ENCODE peak calls at places on chromosomes 3 and 15, in six cellular contexts. T is fibroblast of mammary gland; Y is activated CD8-positive, alpha-beta T cell treated with anti-CD3 and anti-CD28 coated beads for 36 hours; L is AG09319; R is astrocyte of the cerebellum; U is endothelial cell. S is an unnamed sample.

GRCh38 chr3:152688313-152688712 is 146.6 kb upstream of the P2RY1 start:
- DNase-seq in R (no peak), T (no peak), L (no peak), U (no peak), Y (no peak), S (no peak)

GRCh38 chr3:23959147-23959900 is 14.2 kb downstream of the NR1D2 start:
- DNase-seq in Y (peak), L (peak), T (peak), U (no peak), R (peak), S (no peak)

GRCh38 chr15:78350058-78350457 is 9.9 kb downstream of the CRABP1 start:
- DNase-seq in U (no peak), R (no peak), L (no peak), Y (no peak), T (no peak), S (no peak)

GRCh38 chr3:124097362-124098120 is 105.6 kb upstream of the ROPN1 start:
- DNase-seq in T (no peak), Y (no peak), R (no peak), L (no peak), U (no peak), S (no peak)

GRCh38 chr3:61610316-61610715 is 48.9 kb downstream of the PTPRG start:
- DNase-seq in R (no peak), U (no peak), Y (no peak), T (no peak), L (no peak), S (no peak)

GRCh38 chr15:70632981-70633380 is 130.4 kb downstream of the UACA start:
- DNase-seq in Y (no peak), U (no peak), L (no peak), R (no peak), T (no peak), S (no peak)

GRCh38 chr3:25831578-25831977 is 41.7 kb downstream of the OXSM start:
- DNase-seq in L (no peak), Y (no peak), T (peak), R (peak), U (peak), S (no peak)

GRCh38 chr15:81338422-81339007 is 14.6 kb upstream of the STARD5 start:
- DNase-seq in T (peak), U (no peak), Y (no peak), R (peak), L (peak), S (no peak)

GRCh38 chr15:101535170-101535902 is 45.8 kb upstream of the PCSK6 start:
- DNase-seq in L (no peak), T (no peak), R (no peak), Y (no peak), U (no peak), S (no peak)

GRCh38 chr3:65401359-65401810 is 637.3 kb downstream of the MAGI1 start:
- DNase-seq in Y (no peak), U (no peak), L (no peak), R (no peak), T (no peak), S (no peak)

GRCh38 chr15:93141373-93141790 is 52.4 kb upstream of the RGMA start:
- DNase-seq in T (no peak), L (no peak), Y (peak), R (no peak), U (no peak), S (no peak)

GRCh38 chr3:120568624-120569023 is 27.5 kb upstream of the NDUFB4 start:
- DNase-seq in Y (no peak), U (no peak), R (no peak), L (no peak), T (no peak), S (no peak)

GRCh38 chr15:39142500-39142899 is 438.4 kb upstream of the THBS1 start:
- DNase-seq in U (no peak), R (no peak), Y (peak), T (no peak), L (no peak), S (no peak)

GRCh38 chr3:64900220-64900619 is 212.4 kb upstream of the ADAMTS9 start:
- DNase-seq in T (no peak), U (no peak), R (no peak), Y (no peak), L (no peak), S (no peak)

GRCh38 chr3:128076783-128077624 is 24.8 kb downstream of the SEC61A1 start:
- DNase-seq in Y (peak), U (peak), L (no peak), R (no peak), T (no peak), S (peak)

GRCh38 chr3:13521309-13521708 is 27.6 kb upstream of the FBLN2 start:
- DNase-seq in Y (no peak), R (no peak), L (no peak), T (no peak), U (no peak), S (no peak)

GRCh38 chr3:122014741-122015140 is 7.3 kb downstream of the ILDR1 start:
- DNase-seq in R (no peak), T (no peak), Y (peak), L (no peak), U (no peak), S (peak)

GRCh38 chr3:58260261-58260731 is 22.7 kb downstream of the ABHD6 start:
- DNase-seq in U (no peak), L (no peak), R (peak), T (peak), Y (peak), S (no peak)

GRCh38 chr3:31300802-31301443 is 231.8 kb upstream of the STT3B start:
- DNase-seq in L (no peak), Y (no peak), R (no peak), U (no peak), T (peak), S (no peak)

DNA sequence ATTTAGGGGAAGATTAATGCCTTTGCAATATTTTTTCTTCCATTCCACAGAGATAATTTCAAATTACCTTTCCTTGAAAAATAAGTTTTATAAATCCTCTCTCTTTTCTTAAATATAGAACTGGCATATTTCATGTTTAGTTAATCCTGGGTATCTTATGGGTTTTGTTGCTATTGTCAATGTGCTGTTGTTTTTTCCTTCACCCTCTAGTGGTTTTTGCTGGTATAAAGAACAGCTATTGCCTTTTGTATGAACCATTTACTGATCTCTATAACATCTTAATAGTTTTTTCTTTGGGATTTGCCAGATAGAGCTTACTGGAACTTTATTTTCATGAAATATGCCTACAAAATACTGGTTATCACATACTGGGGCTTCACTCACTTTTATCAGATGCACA is 359.6 kb upstream of the DPPA4 start:
- DNase-seq in R (no peak), U (no peak), Y (no peak), L (no peak), T (no peak), S (no peak)
- TF ChIP-seq CTCF in R (no peak), U (peak), Y (no peak), L (no peak), T (peak), S (no peak)

GRCh38 chr3:53195066-53195450 is 34.0 kb downstream of the PRKCD start:
- DNase-seq in L (no peak), Y (no peak), T (no peak), U (no peak), R (no peak), S (no peak)

GRCh38 chr3:53192608-53193007 is 31.6 kb downstream of the PRKCD start:
- DNase-seq in Y (no peak), L (no peak), T (no peak), R (no peak), U (no peak), S (peak)

GRCh38 chr3:53191836-53192480 is 30.9 kb downstream of the PRKCD start:
- DNase-seq in U (no peak), Y (no peak), L (no peak), R (no peak), T (no peak), S (no peak)

GRCh38 chr3:53194218-53195065 is 33.4 kb downstream of the PRKCD start:
- DNase-seq in U (peak), T (peak), L (no peak), Y (no peak), R (peak), S (no peak)

DNA sequence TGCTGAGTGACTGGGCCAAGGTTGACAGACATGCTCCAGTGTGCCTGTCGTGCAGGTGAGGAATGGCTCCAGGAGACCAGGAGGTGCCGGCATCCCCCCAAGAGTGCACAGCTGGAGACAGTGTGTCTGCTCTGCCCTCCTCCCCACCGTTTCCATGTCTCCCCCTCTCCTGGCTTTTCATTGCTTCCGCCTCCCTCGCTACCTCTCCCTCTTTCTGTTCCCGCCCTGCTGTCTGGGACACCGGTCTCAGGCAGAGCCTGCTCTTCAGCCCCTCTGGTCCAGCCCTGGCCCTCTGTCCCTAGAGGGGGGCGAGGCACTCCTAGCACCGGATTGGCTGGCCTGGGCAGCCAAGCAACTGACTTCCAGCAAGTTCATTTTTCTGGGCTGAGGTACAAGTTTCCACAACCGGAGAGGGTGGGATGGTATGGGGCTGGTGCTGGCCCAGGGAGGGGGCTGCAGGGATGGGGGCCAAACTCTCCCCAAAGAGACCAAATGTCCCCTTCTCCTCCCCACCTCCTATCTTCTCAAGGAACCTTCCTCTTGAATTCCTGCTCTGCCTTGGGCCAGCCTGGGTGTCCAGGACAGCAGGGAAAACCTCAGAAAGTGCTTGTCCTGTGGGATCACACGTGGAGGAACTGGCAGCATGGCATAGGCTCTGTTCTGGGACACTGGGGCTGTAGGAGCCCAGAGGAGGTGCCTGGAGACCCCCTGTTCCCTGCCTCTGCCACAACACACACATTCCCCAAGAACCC is 32.6 kb downstream of the PRKCD start:
- DNase-seq in L (no peak), T (no peak), Y (no peak), U (no peak), R (no peak), S (no peak)
- TF ChIP-seq CTCF in L (no peak), T (no peak), Y (no peak), U (no peak), R (no peak), S (no peak)

GRCh38 chr15:26867199-26868007 is 541 bp downstream of the GABRA5 start:
- DNase-seq in U (peak), T (no peak), R (no peak), Y (no peak), L (no peak), S (no peak)
- TF ChIP-seq CTCF in U (no peak), T (no peak), R (no peak), Y (no peak), L (no peak), S (no peak)

DNA sequence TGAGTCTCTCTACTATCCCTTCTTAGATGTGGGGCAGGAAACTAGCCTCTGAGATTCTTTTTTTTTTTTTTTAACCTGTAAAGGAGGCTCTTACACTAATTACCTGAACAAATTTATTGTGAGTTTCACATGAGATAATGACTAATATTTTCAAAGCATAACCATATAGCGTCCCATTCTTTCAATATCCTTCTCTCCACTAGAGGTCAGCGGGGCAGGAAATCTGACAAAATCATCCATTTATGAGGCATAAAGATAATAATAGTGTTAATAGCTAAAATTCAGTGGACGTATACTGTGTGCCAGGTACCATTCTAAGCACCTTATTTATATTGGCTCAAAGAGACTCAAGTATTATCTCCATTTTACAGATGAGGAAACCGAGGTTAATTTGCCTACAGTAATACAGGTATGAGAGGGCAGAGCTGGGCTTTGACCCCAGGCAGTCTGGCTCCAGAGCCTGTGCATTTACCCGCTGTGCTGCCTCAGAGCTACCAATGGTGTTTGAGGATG is 16.3 kb upstream of the SMAD6 start:
- DNase-seq in U (no peak), L (no peak), R (no peak), Y (no peak), T (peak), S (no peak)
- TF ChIP-seq CTCF in U (peak), L (peak), R (peak), Y (no peak), T (peak), S (no peak)

GRCh38 chr3:106860182-106860581 is 517.1 kb upstream of the CCDC54 start:
- DNase-seq in U (no peak), T (peak), Y (no peak), L (no peak), R (no peak), S (no peak)

GRCh38 chr3:106862067-106862466 is 515.2 kb upstream of the CCDC54 start:
- DNase-seq in T (peak), U (no peak), Y (no peak), L (no peak), R (peak), S (no peak)
- TF ChIP-seq CTCF in T (peak), U (no peak), Y (no peak), L (peak), R (peak), S (no peak)

DNA sequence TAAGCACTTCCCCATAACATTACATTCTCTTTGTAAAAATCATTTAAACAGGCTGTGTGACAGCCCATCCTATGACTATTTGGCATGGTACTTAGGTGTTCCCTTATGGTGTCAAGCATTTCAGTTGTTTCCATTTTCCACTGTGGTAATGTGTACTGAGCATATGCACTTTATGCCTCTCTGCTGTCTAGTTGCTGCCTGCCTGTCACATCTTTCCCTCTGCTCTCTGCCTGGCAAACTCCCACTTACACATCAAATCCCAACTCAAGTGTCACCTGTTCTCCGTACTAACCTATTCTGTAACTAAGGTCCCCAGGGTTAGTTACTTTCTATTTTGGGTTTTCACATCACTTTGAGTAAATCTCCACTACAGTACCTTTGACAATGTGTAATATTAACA is 84.4 kb upstream of the STRIT1 start:
- DNase-seq in L (no peak), T (no peak), R (no peak), Y (no peak), U (no peak), S (no peak)
- TF ChIP-seq CTCF in L (no peak), T (no peak), R (no peak), Y (no peak), U (no peak), S (no peak)

GRCh38 chr3:115961390-115961789 is 338.1 kb downstream of the GAP43 start:
- DNase-seq in U (no peak), T (peak), R (no peak), Y (no peak), L (no peak), S (no peak)
- TF ChIP-seq CTCF in U (no peak), T (no peak), R (no peak), Y (no peak), L (no peak), S (no peak)